ENCODE peak calls at places on chromosome 20, in six cellular contexts. O is mammary epithelial cell, F is PC-3, H is H1, S is A549, X is fibroblast of lung. M is an unnamed sample.

GRCh38 chr20:58454460-58454859 is 60.7 kb downstream of the APCDD1L start:
- DNase-seq in O (no peak), F (no peak), H (no peak), S (no peak), X (no peak), M (no peak)

GRCh38 chr20:37615507-37616425 is 78.1 kb upstream of the CTNNBL1 start:
- DNase-seq in O (peak), F (peak), H (peak), S (peak), X (peak), M (peak)

GRCh38 chr20:48012401-48012974 is 227.2 kb upstream of the SULF2 start:
- DNase-seq in O (peak), F (peak), H (no peak), S (peak), X (peak), M (no peak)

GRCh38 chr20:13265941-13266340 is 44.9 kb downstream of the ISM1 start:
- DNase-seq in O (no peak), F (no peak), H (no peak), S (no peak), X (no peak), M (no peak)

GRCh38 chr20:36830791-36831691 is 44.9 kb upstream of the TLDC2 start:
- DNase-seq in O (no peak), F (peak), H (no peak), S (no peak), X (peak), M (no peak)

GRCh38 chr20:46174469-46175126 is 56.5 kb downstream of the CD40 start:
- DNase-seq in O (peak), F (peak), H (peak), S (peak), X (peak), M (peak)

GRCh38 chr20:47992021-47992467 is 206.8 kb upstream of the SULF2 start:
- DNase-seq in O (no peak), F (no peak), H (no peak), S (no peak), X (no peak), M (no peak)

GRCh38 chr20:20083796-20084195 is 31.5 kb downstream of the CFAP61 start:
- DNase-seq in O (peak), F (peak), H (no peak), S (peak), X (peak), M (peak)

GRCh38 chr20:47503685-47504084 is 2.0 kb downstream of the NCOA3 start:
- DNase-seq in O (no peak), F (peak), H (no peak), S (no peak), X (no peak), M (no peak)

GRCh38 chr20:58233881-58234528 is 5.6 kb upstream of the ANKRD60 start:
- DNase-seq in O (no peak), F (peak), H (no peak), S (peak), X (no peak), M (no peak)

GRCh38 chr20:38726849-38727601 is 2.7 kb downstream of the SLC32A1 start:
- DNase-seq in O (no peak), F (no peak), H (no peak), S (no peak), X (no peak), M (no peak)

GRCh38 chr20:47487175-47487917 is 14.3 kb upstream of the NCOA3 start:
- DNase-seq in O (peak), F (no peak), H (no peak), S (no peak), X (peak), M (no peak)

GRCh38 chr20:36385503-36385902 is 79.4 kb downstream of the DLGAP4 start:
- DNase-seq in O (no peak), F (no peak), H (no peak), S (no peak), X (no peak), M (no peak)

GRCh38 chr20:4123537-4124225 is 108.3 kb upstream of the RNF24 start:
- DNase-seq in O (no peak), F (no peak), H (no peak), S (no peak), X (no peak), M (no peak)

GRCh38 chr20:12306107-12306506 is 388.4 kb downstream of the BTBD3 start:
- DNase-seq in O (peak), F (no peak), H (no peak), S (no peak), X (no peak), M (no peak)

GRCh38 chr20:50496773-50497375 is 13.3 kb upstream of the PTPN1 start:
- DNase-seq in O (peak), F (peak), H (no peak), S (no peak), X (peak), M (no peak)

GRCh38 chr20:55014766-55015165 is 539.4 kb downstream of the DOK5 start:
- DNase-seq in O (no peak), F (no peak), H (no peak), S (no peak), X (no peak), M (no peak)

GRCh38 chr20:34941224-34941623 is 14.4 kb downstream of the GSS start:
- DNase-seq in O (no peak), F (no peak), H (no peak), S (no peak), X (peak), M (no peak)

GRCh38 chr20:37890643-37891042 is 12.3 kb upstream of the VSTM2L start:
- DNase-seq in O (no peak), F (no peak), H (no peak), S (no peak), X (no peak), M (no peak)

GRCh38 chr20:42027746-42028268 is 409.6 kb upstream of the CHD6 start:
- DNase-seq in O (no peak), F (no peak), H (no peak), S (no peak), X (no peak), M (no peak)

GRCh38 chr20:50450961-50451752 is 59.0 kb upstream of the PTPN1 start:
- DNase-seq in O (peak), F (no peak), H (no peak), S (peak), X (peak), M (peak)

GRCh38 chr20:45181639-45182038 is 6.9 kb downstream of the PI3 start:
- DNase-seq in O (no peak), F (peak), H (no peak), S (no peak), X (peak), M (no peak)

GRCh38 chr20:11101243-11101642 is 427.4 kb upstream of the JAG1 start:
- DNase-seq in O (peak), F (peak), H (no peak), S (no peak), X (peak), M (no peak)

GRCh38 chr20:36818831-36819230 is 45.3 kb upstream of the DSN1 start:
- DNase-seq in O (no peak), F (no peak), H (no peak), S (no peak), X (no peak), M (no peak)

DNA sequence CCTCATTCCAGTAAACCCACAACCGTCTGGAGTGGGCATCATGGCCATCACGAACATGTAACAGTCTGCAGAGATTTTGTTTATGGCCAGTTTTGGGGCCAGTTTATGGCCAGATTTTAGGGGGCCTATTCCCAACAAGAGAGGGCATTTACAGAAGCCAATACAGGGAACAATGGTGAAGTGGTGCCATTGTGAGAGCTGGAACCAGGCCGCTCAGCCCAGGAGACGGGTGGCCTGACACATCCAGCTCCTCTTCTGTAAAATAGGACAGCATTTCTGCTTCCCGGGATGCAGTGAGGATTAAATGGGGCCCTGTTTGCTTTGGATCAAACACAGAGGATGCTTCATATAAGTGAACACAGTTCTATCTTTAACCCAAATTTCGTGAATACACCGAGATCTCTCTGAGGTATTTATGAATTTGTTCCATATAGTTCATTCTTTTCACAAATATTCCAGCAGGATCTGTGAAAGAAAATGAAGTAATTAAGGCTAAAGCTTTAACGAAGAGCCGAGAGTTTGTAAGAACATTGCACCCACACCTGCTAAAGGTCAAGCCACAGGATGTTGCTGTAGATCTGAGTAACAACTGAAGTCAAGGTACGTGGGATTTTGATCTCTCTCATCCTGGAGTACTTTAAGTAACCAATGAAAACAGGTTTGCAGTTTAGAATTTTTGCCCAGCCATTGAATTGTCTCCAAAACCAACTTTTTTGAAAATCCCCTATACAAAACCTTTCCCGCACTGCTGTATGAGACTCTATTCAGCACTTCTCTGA is 14.5 kb upstream of the SIRPG start:
- DNase-seq in O (no peak), F (no peak), H (no peak), S (no peak), X (no peak), M (peak)
- H3K4me3 ChIP-seq in O (no peak), F (no peak), H (no peak), S (no peak), X (no peak), M (no peak)

GRCh38 chr20:1334761-1335160 is 5.8 kb upstream of the SDCBP2 start:
- DNase-seq in O (peak), F (no peak), H (no peak), S (peak), X (no peak), M (peak)
- H3K4me3 ChIP-seq in O (no peak), F (no peak), H (no peak), S (no peak), X (no peak), M (no peak)

GRCh38 chr20:62083312-62083711 is 17.6 kb upstream of the TAF4 start:
- DNase-seq in O (no peak), F (no peak), H (no peak), S (no peak), X (no peak), M (no peak)

GRCh38 chr20:62087227-62087626 is 21.5 kb upstream of the TAF4 start:
- DNase-seq in O (no peak), F (peak), H (no peak), S (peak), X (no peak), M (no peak)

GRCh38 chr20:62088258-62089127 is 22.8 kb upstream of the TAF4 start:
- DNase-seq in O (peak), F (peak), H (no peak), S (peak), X (peak), M (no peak)

GRCh38 chr20:62087632-62088031 is 22.0 kb upstream of the TAF4 start:
- DNase-seq in O (no peak), F (no peak), H (no peak), S (no peak), X (no peak), M (no peak)

GRCh38 chr20:62085206-62085605 is 19.5 kb upstream of the TAF4 start:
- DNase-seq in O (no peak), F (no peak), H (no peak), S (no peak), X (no peak), M (no peak)
- H3K4me3 ChIP-seq in O (no peak), F (no peak), H (no peak), S (no peak), X (no peak), M (no peak)

DNA sequence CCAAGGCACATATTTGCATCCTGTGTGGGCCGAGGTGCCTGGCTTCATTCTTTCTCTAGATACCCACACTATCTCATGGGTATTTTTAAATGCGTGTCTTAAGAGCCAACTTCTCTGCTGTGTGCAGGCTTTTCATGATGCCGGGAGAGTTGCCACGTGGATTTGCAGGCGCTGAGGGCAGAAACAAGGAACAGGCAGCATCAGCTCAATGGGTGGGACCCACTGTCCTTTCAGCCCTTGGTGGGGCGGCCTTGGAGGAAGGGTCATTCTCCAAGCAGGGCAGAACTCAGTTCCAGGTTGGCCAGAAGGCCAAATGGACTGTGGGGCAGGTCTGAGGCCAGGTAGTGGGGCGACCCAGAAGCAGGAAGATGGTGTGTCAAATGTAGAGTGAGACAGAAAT is 84.7 kb downstream of the PHACTR3 start:
- DNase-seq in O (no peak), F (no peak), H (no peak), S (no peak), X (no peak), M (no peak)
- H3K4me3 ChIP-seq in O (no peak), F (no peak), H (no peak), S (no peak), X (no peak), M (no peak)

DNA sequence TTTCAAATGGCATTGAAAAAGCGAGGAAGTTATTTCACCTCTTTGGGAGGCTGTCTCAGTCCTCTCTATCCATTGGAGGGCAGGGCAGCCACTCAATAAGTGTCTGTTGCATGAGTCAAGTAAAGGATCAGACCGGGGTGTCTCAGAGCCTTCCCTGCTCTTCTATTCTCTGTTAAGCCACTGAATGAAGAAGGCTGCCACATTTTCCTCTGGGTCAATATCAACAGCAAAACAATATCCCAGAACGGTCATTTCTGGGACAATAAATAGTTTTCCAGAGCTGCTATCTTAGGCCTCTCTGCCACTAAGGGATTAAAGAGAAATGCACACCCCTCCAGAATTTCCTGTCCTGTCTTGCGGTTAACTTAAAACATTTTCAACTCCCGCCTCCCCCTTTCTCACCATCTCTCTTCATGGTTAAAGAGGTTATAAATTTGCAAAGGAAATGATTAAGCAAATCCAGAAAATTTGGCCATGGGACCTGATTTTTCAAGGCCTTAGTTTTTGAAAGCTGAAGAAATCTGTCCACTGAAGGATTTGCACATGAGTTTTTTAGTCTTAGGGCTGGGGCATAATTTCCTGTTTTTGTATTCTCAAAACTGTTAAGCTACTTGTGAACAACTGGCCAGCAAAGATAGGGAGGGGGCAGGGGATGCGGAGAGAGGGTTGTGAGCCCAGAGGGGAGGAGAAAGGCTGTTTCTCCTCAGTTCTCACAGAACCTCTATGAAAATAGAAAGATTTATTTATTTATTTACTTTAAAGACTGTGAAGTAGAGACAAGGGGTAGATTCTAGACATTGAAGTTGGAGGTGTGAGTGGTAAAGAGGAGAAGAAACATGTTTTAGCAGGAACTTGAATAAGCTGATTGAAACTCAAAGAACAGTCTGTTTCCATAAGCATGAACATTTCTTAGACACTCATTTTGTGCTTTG is 135.7 kb downstream of the BCAS1 start:
- DNase-seq in O (peak), F (peak), H (no peak), S (peak), X (peak), M (no peak)
- H3K4me3 ChIP-seq in O (no peak), F (no peak), H (no peak), S (no peak), X (no peak), M (no peak)

DNA sequence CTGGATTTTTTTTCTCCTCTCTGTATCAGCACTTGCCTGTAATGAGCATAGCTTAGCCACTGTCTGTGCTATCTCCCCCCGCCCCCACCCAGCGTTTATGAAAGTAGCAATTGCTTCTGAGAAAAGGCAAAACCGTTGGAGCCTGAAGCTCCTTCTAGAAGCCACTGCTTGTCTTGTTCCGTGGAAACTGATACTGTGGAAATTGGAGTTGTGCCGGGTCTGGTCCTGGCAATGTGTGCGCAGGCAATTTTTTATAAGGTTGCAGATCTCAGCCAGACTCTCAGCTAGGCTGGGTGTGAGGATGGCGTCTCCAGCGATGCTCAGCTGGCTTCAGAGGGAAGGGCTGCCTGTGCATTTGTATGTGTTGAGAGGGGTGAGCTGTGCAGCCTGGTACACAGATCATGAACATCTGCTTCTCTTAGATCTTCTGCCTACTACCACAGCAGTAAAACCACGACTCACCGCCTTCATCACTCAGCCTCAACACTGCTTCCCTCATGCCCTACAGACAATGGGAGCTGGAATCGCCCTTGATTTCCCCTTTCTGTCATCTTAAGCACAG is 72.4 kb upstream of the GTSF1L start:
- DNase-seq in O (no peak), F (peak), H (no peak), S (no peak), X (no peak), M (peak)
- H3K4me3 ChIP-seq in O (no peak), F (no peak), H (no peak), S (no peak), X (no peak), M (no peak)

GRCh38 chr20:31712564-31713311 is 9.9 kb downstream of the BCL2L1 start:
- DNase-seq in O (peak), F (peak), H (peak), S (peak), X (peak), M (no peak)
- H3K4me3 ChIP-seq in O (peak), F (peak), H (peak), S (peak), X (peak), M (no peak)

M was measured in Jurkat, Clone E6-1.